ENCODE peak calls at places on chromosomes 13 and 19, in eight cellular contexts. J is NCI-H1092; V is heart left ventricle; S is esophagus squamous epithelium; G is T-helper 9 cell; L is myocyte; Y is NCI-H69; T is stimulated activated CD4-positive, alpha-beta T cell treated with anti-CD3 and anti-CD28 coated beads, Interleukin-4, amount 100 ng/mL, for 4 hours. Z is an unnamed sample.

GRCh38 chr13:93942016-93942415 is 537.5 kb downstream of the DCT start:
- DNase-seq in J (no peak), V (no peak), S (no peak), G (no peak), L (no peak), Y (no peak), T (no peak), Z (no peak)

GRCh38 chr13:74246398-74246975 is 112.3 kb upstream of the KLF12 start:
- DNase-seq in J (no peak), V (peak), S (no peak), G (no peak), L (peak), Y (peak), T (no peak), Z (no peak)

GRCh38 chr13:62119739-62120700 is 704.4 kb upstream of the PCDH20 start:
- DNase-seq in J (peak), V (no peak), S (no peak), G (no peak), L (peak), Y (peak), T (no peak), Z (peak)

GRCh38 chr19:23070353-23070781 is 46.5 kb upstream of the ZNF730 start:
- DNase-seq in J (peak), V (peak), S (no peak), G (no peak), L (peak), Y (no peak), T (no peak), Z (no peak)

GRCh38 chr13:51541037-51541436 is 43.2 kb upstream of the WDFY2 start:
- DNase-seq in J (no peak), V (no peak), S (no peak), G (no peak), L (no peak), Y (no peak), T (no peak), Z (no peak)

GRCh38 chr19:16116067-16116466 is 4.4 kb downstream of the RAB8A start:
- DNase-seq in J (no peak), V (no peak), S (no peak), G (no peak), L (peak), Y (no peak), T (no peak), Z (no peak)

GRCh38 chr19:10885241-10886169 is 14.2 kb downstream of the CARM1 start:
- DNase-seq in J (no peak), V (no peak), S (no peak), G (no peak), L (no peak), Y (peak), T (no peak), Z (no peak)

GRCh38 chr19:48632692-48633147 is 4.5 kb downstream of the DBP start:
- DNase-seq in J (no peak), V (no peak), S (no peak), G (no peak), L (peak), Y (no peak), T (no peak), Z (no peak)

GRCh38 chr19:34237939-34238338 is 16.4 kb upstream of the GARRE1 start:
- DNase-seq in J (no peak), V (no peak), S (no peak), G (no peak), L (no peak), Y (no peak), T (no peak), Z (no peak)

GRCh38 chr13:37747071-37747612 is 122.4 kb downstream of the TRPC4 start:
- DNase-seq in J (peak), V (no peak), S (no peak), G (no peak), L (peak), Y (peak), T (no peak), Z (no peak)

GRCh38 chr13:63448654-63449053 is 2033.0 kb upstream of the PCDH20 start:
- DNase-seq in J (no peak), V (no peak), S (no peak), G (no peak), L (no peak), Y (no peak), T (no peak), Z (no peak)

GRCh38 chr19:32829345-32829896 is 40.1 kb downstream of the SLC7A9 start:
- DNase-seq in J (no peak), V (no peak), S (no peak), G (no peak), L (no peak), Y (no peak), T (no peak), Z (no peak)

GRCh38 chr19:48812094-48812929 is 1.5 kb upstream of the BCAT2 start:
- DNase-seq in J (peak), V (peak), S (peak), G (peak), L (peak), Y (peak), T (peak), Z (peak)

GRCh38 chr19:35592226-35592625 is 6.3 kb downstream of the PMIS2 start:
- DNase-seq in J (no peak), V (no peak), S (no peak), G (no peak), L (peak), Y (peak), T (no peak), Z (peak)

GRCh38 chr19:1102407-1103106 is 1.2 kb upstream of the GPX4 start:
- DNase-seq in J (no peak), V (no peak), S (no peak), G (no peak), L (peak), Y (no peak), T (no peak), Z (no peak)

GRCh38 chr19:9586764-9587163 is 2.5 kb upstream of the ZNF121 start:
- DNase-seq in J (peak), V (peak), S (no peak), G (peak), L (peak), Y (peak), T (peak), Z (no peak)

GRCh38 chr19:46224773-46225172 is 4.8 kb upstream of the IGFL1 start:
- DNase-seq in J (no peak), V (no peak), S (no peak), G (no peak), L (no peak), Y (no peak), T (no peak), Z (no peak)

GRCh38 chr13:30976041-30976440 is 43.6 kb downstream of the TEX26 start:
- DNase-seq in J (no peak), V (no peak), S (no peak), G (no peak), L (no peak), Y (peak), T (no peak), Z (no peak)

GRCh38 chr19:44648536-44649370 is 5.0 kb downstream of the PVR start:
- DNase-seq in J (no peak), V (peak), S (no peak), G (no peak), L (peak), Y (no peak), T (no peak), Z (no peak)

GRCh38 chr13:23020246-23020843 is 160.4 kb upstream of the SGCG start:
- DNase-seq in J (peak), V (peak), S (no peak), G (no peak), L (peak), Y (peak), T (no peak), Z (peak)

GRCh38 chr19:49954933-49955332 is 6.0 kb downstream of the SIGLEC11 start:
- DNase-seq in J (no peak), V (no peak), S (no peak), G (no peak), L (peak), Y (peak), T (no peak), Z (no peak)

GRCh38 chr13:99432637-99433542 is 68.4 kb upstream of the TM9SF2 start:
- DNase-seq in J (no peak), V (peak), S (peak), G (peak), L (peak), Y (peak), T (peak), Z (no peak)

GRCh38 chr19:15331419-15332310 is 674 bp downstream of the BRD4 start:
- DNase-seq in J (no peak), V (peak), S (no peak), G (peak), L (peak), Y (peak), T (peak), Z (peak)

GRCh38 chr13:73653688-73654087 is 480.5 kb downstream of the KLF12 start:
- DNase-seq in J (no peak), V (no peak), S (no peak), G (no peak), L (no peak), Y (no peak), T (no peak), Z (no peak)

GRCh38 chr19:1624458-1624857 is 19.2 kb upstream of the UQCR11 start:
- DNase-seq in J (no peak), V (peak), S (no peak), G (peak), L (peak), Y (peak), T (peak), Z (peak)

Z was measured in GM19239.